ENCODE peak calls at places on chromosomes 6 and 20, in nine cellular contexts. W is IMR-90; N is upper lobe of right lung; X is HepG2; J is WERI-Rb-1; Z is CD4-positive, alpha-beta memory T cell; C is left ventricle myocardium inferior; B is brain microvascular endothelial cell; D is lower lobe of right lung. H is an unnamed sample.
A peak's percentile ranks its signal among the peaks of the same experiment; 100 is the strongest.

GRCh38 chr6:12767016-12767415 is 50.4 kb downstream of the PHACTR1 start:
- DNase-seq in W (no peak), X (no peak), J (no peak), N (no peak), Z (no peak), B (no peak), D (no peak), C (no peak), H (no peak)

GRCh38 chr6:107800564-107801164 is 23.4 kb downstream of the SCML4 start:
- DNase-seq in B (no peak), X (peak; percentile 19), C (no peak), N (no peak), J (no peak), Z (no peak), W (no peak), D (no peak), H (no peak)

GRCh38 chr6:41894366-41895299 is 542 bp downstream of the USP49 start:
- DNase-seq in W (no peak), J (peak; percentile 64), Z (no peak), C (no peak), X (no peak), D (no peak), B (no peak), N (no peak), H (peak; percentile 9)

GRCh38 chr20:32536861-32537656 is 48.1 kb downstream of the NOL4L start:
- DNase-seq in J (no peak), D (peak; percentile 68), Z (peak; percentile 69), N (peak; percentile 81), W (no peak), B (no peak), C (no peak), X (no peak), H (peak; percentile 91)

GRCh38 chr20:35410613-35411012 is 1.2 kb downstream of the UQCC1 start:
- DNase-seq in Z (no peak), C (no peak), X (no peak), W (no peak), N (no peak), J (no peak), D (no peak), B (no peak), H (no peak)

GRCh38 chr6:10733863-10734262 is 11.0 kb downstream of the TMEM14C start:
- DNase-seq in C (no peak), N (no peak), Z (no peak), W (no peak), X (no peak), B (no peak), D (no peak), J (no peak), H (no peak)

GRCh38 chr6:95581073-95581472 is 3.7 kb downstream of the MANEA start:
- DNase-seq in X (no peak), J (no peak), Z (no peak), C (no peak), N (no peak), B (no peak), D (no peak), W (peak; percentile 51), H (no peak)

GRCh38 chr6:136967874-136968752 is 46.0 kb downstream of the SLC35D3 start:
- DNase-seq in N (peak; percentile 73), C (peak; percentile 71), Z (peak; percentile 48), X (peak; percentile 69), W (peak; percentile 58), D (peak; percentile 75), B (peak; percentile 63), J (peak; percentile 85), H (peak; percentile 80)

GRCh38 chr6:193773-194310 is 98.4 kb upstream of the DUSP22 start:
- DNase-seq in B (no peak), N (no peak), X (no peak), C (no peak), W (no peak), D (no peak), J (peak; percentile 55), Z (peak; percentile 23), H (no peak)

GRCh38 chr6:152957796-152958195 is 25.0 kb downstream of the FBXO5 start:
- DNase-seq in D (no peak), X (no peak), B (no peak), N (no peak), C (no peak), J (no peak), Z (no peak), W (no peak), H (no peak)

GRCh38 chr6:152950240-152950639 is 32.6 kb downstream of the FBXO5 start:
- DNase-seq in Z (no peak), B (no peak), D (no peak), C (no peak), W (no peak), X (no peak), N (no peak), J (no peak), H (no peak)

GRCh38 chr6:152952045-152952444 is 30.8 kb downstream of the FBXO5 start:
- DNase-seq in W (peak; percentile 62), X (peak; percentile 34), N (no peak), J (no peak), D (no peak), C (no peak), B (peak; percentile 45), Z (no peak), H (no peak)

GRCh38 chr6:152952866-152953509 is 29.9 kb downstream of the FBXO5 start:
- DNase-seq in J (no peak), W (peak; percentile 63), X (peak; percentile 50), Z (no peak), D (no peak), C (no peak), B (peak; percentile 24), N (no peak), H (no peak)

GRCh38 chr6:152954443-152954842 is 28.4 kb downstream of the FBXO5 start:
- DNase-seq in W (no peak), J (no peak), B (no peak), D (no peak), Z (no peak), X (no peak), N (no peak), C (no peak), H (no peak)
- H3K27ac ChIP-seq in W (no peak overlapping the region), J (no peak overlapping the region), B (no peak overlapping the region), D (no peak overlapping the region), Z (no peak overlapping the region), X (no peak overlapping the region), N (no peak overlapping the region), C (no peak overlapping the region), H (no peak overlapping the region)

GRCh38 chr20:44098657-44099056 is 88.3 kb downstream of the JPH2 start:
- DNase-seq in W (no peak), C (no peak), B (no peak), J (no peak), D (no peak), Z (no peak), X (no peak), N (no peak), H (no peak)

GRCh38 chr20:44095831-44096230 is 91.2 kb downstream of the JPH2 start:
- DNase-seq in W (no peak), N (no peak), X (no peak), B (no peak), D (no peak), C (no peak), Z (no peak), J (no peak), H (no peak)

GRCh38 chr20:44093249-44093582 is 93.8 kb downstream of the JPH2 start:
- DNase-seq in C (no peak), B (no peak), X (no peak), D (no peak), W (no peak), Z (no peak), J (no peak), N (no peak), H (no peak)

GRCh38 chr20:44098256-44098630 is 88.7 kb downstream of the JPH2 start:
- DNase-seq in J (no peak), B (no peak), D (no peak), C (no peak), X (no peak), Z (no peak), W (no peak), N (no peak), H (no peak)

DNA sequence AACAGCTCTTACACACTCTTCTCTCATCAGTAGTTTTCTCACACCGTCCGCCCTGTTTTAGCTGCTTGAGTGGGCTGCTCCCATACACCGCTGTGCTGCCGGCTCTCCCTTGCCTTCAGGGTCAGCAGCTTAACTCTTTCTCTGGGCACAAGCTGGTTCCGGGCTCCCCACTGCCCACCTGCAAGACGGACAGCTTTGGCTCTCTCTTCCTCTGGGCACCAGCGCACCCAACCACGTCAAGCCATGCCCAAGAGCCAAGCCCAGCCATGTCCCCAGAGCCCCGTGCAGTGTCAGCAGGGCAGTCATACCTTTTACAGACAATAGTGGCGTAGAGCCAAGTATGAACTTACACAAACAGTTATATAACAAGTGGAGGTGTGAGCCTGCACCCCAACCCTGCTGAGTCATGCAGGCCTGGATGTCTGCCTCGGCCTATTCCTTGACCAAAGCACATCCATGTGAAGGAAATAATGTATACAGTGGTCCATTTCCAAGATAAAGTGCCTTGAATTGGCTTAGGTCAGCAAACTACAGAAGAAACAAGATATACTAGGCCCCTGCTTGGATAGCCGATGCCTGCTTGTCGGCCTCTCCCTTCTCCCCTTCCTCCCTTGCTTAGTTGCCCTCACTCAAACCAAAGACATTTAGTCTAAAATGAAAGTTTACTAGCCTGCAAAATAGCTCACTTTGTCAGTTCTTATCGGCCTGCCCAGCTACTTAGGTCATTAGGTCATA is 89.3 kb downstream of the JPH2 start:
- DNase-seq in N (no peak), X (peak; percentile 31), W (peak; percentile 22), J (no peak), Z (no peak), B (no peak), D (no peak), C (no peak), H (no peak)
- H3K27ac ChIP-seq in N (no peak overlapping the region), X (no peak overlapping the region), W (no peak overlapping the region), J (no peak overlapping the region), Z (no peak overlapping the region), B (no peak overlapping the region), D (no peak overlapping the region), C (no peak overlapping the region), H (no peak overlapping the region)

DNA sequence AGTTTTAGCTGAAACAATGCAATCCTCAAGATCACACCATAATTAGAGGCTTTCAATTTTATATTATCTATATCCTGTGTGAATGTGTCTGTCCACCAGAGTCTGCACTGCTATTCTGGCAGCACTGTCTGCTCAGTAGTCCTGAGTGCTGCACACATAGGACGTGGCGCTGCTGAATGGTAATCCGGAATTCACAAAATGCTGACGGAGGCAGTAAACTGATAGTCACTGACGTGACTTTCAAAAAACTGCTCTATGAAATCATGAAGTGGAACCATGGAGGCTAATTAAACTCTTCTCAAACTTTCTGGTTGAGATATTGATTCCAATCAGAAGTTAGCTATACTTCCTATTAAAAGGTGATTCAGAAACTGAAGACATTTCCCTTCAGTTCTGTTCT is 190.8 kb upstream of the NOX3 start:
- DNase-seq in N (no peak), B (no peak), J (no peak), Z (no peak), C (no peak), X (no peak), W (peak; percentile 32), D (no peak), H (no peak)
- H3K27ac ChIP-seq in N (no peak overlapping the region), B (no peak overlapping the region), J (no peak overlapping the region), Z (no peak overlapping the region), C (no peak overlapping the region), X (no peak overlapping the region), W (no peak overlapping the region), D (no peak overlapping the region), H (no peak overlapping the region)

DNA sequence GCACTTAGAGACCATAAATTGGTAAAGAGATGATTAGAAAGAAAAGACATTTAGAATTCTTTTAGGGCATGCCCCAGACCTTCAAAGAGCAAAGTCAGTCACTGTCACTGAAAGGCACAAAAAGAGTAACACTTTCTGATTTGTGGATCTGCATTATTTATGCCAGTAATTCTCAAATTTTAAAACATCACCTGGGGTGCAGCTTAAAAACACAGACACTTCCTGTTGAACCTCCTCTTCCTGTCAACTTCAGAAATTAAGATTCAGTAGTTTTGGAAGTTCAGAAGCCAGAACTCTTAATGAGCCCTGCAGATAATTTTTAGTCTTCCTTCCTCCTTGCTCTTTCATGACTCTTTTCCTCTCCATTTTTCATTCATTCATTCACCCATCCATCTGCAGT is 137.5 kb downstream of the NRN1 start:
- DNase-seq in D (no peak), B (no peak), N (no peak), C (no peak), Z (no peak), W (no peak), X (no peak), J (no peak), H (no peak)
- H3K27ac ChIP-seq in D (no peak overlapping the region), B (no peak overlapping the region), N (no peak overlapping the region), C (no peak overlapping the region), Z (peak overlapping the region; percentile 18), W (no peak overlapping the region), X (no peak overlapping the region), J (no peak overlapping the region), H (no peak overlapping the region)